ENCODE peak calls at places on chromosomes 4 and X, in seven cellular contexts. N, Q, L, G, V, U and B are unnamed samples.

GRCh38 chrX:38215141-38215540 is 5.5 kb downstream of the SRPX start:
- DNase-seq in N (no peak), Q (no peak), L (peak), G (no peak), V (no peak), U (no peak), B (no peak)

GRCh38 chr4:56757270-56757746 is 64.2 kb downstream of the SPINK2 start:
- DNase-seq in N (peak), Q (no peak), L (no peak), G (no peak), V (no peak), U (no peak), B (no peak)

GRCh38 chr4:53587123-53587522 is 4.2 kb downstream of the LNX1 start:
- DNase-seq in N (no peak), Q (no peak), L (no peak), G (no peak), V (no peak), U (no peak), B (no peak)

GRCh38 chr4:5381981-5382441 is 326.3 kb downstream of the EVC2 start:
- DNase-seq in N (peak), Q (no peak), L (no peak), G (no peak), V (no peak), U (no peak), B (no peak)

GRCh38 chr4:185576918-185577591 is 41.7 kb upstream of the PDLIM3 start:
- DNase-seq in N (no peak), Q (peak), L (no peak), G (no peak), V (no peak), U (no peak), B (no peak)

GRCh38 chr4:70651864-70652506 is 14.3 kb downstream of the JCHAIN start:
- DNase-seq in N (peak), Q (peak), L (no peak), G (peak), V (no peak), U (no peak), B (no peak)

GRCh38 chr4:7004331-7004730 is 38.8 kb upstream of the TADA2B start:
- DNase-seq in N (no peak), Q (no peak), L (no peak), G (no peak), V (no peak), U (no peak), B (peak)

GRCh38 chr4:153232768-153233167 is 28.5 kb downstream of the TRIM2 start:
- DNase-seq in N (no peak), Q (peak), L (no peak), G (no peak), V (no peak), U (peak), B (no peak)

GRCh38 chrX:32894679-32895078 is 316.7 kb downstream of the DMD start:
- DNase-seq in N (no peak), Q (no peak), L (no peak), G (no peak), V (no peak), U (no peak), B (no peak)

GRCh38 chr4:123488916-123489315 is 92.3 kb downstream of the SPRY1 start:
- DNase-seq in N (peak), Q (no peak), L (no peak), G (no peak), V (no peak), U (no peak), B (no peak)

GRCh38 chr4:31175242-31175910 is 455.2 kb downstream of the PCDH7 start:
- DNase-seq in N (peak), Q (no peak), L (no peak), G (no peak), V (no peak), U (no peak), B (no peak)

GRCh38 chr4:170047774-170048354 is 21.7 kb upstream of the MFAP3L start:
- DNase-seq in N (peak), Q (peak), L (no peak), G (peak), V (peak), U (peak), B (peak)

GRCh38 chr4:99180367-99181169 is 36.5 kb upstream of the ADH4 start:
- DNase-seq in N (peak), Q (no peak), L (peak), G (no peak), V (no peak), U (no peak), B (no peak)

GRCh38 chr4:3369781-3370660 is 71.7 kb upstream of the HGFAC start:
- DNase-seq in N (peak), Q (peak), L (peak), G (peak), V (peak), U (peak), B (no peak)

GRCh38 chr4:132504438-132504837 is 644.7 kb upstream of the PCDH10 start:
- DNase-seq in N (no peak), Q (no peak), L (no peak), G (no peak), V (no peak), U (no peak), B (no peak)

GRCh38 chr4:133390198-133390855 is 241.2 kb downstream of the PCDH10 start:
- DNase-seq in N (no peak), Q (peak), L (no peak), G (no peak), V (no peak), U (no peak), B (no peak)